ENCODE peak calls at places on chromosomes 13 and 19, in four cellular contexts. G is activated CD8-positive, alpha-beta T cell treated with anti-CD3 and anti-CD28 coated beads for 36 hours; Y is pancreas; X is adrenal gland. W is an unnamed sample.

GRCh38 chr13:111904166-111904565 is 162.8 kb upstream of the SOX1 start:
- DNase-seq in G (no peak), Y (no peak), X (no peak), W (no peak)

GRCh38 chr19:42601811-42602443 is 7.2 kb upstream of the CEACAM8 start:
- DNase-seq in G (peak; percentile 47), Y (no peak), X (peak; percentile 25), W (no peak)

GRCh38 chr13:74641586-74641985 is 507.4 kb upstream of the KLF12 start:
- DNase-seq in G (no peak), Y (no peak), X (no peak), W (no peak)

GRCh38 chr13:43304449-43304848 is 281.1 kb downstream of the DNAJC15 start:
- DNase-seq in G (no peak), Y (no peak), X (no peak), W (no peak)

GRCh38 chr19:35715355-35715809 is 2.4 kb upstream of the KMT2B start:
- DNase-seq in G (no peak), Y (no peak), X (no peak), W (no peak)

GRCh38 chr19:46574533-46574932 is 26.6 kb upstream of the CALM3 start:
- DNase-seq in G (peak; percentile 68), Y (no peak), X (no peak), W (no peak)

GRCh38 chr13:105087941-105088340 is 1447.5 kb downstream of the EFNB2 start:
- DNase-seq in G (no peak), Y (no peak), X (no peak), W (no peak)

GRCh38 chr19:46014534-46014933 is 8.3 kb downstream of the PGLYRP1 start:
- DNase-seq in G (no peak), Y (no peak), X (no peak), W (no peak)

GRCh38 chr19:6212403-6213265 is 67.1 kb downstream of the MLLT1 start:
- DNase-seq in G (no peak), Y (no peak), X (peak; percentile 15), W (no peak)

GRCh38 chr19:28700176-28700575 is 512.8 kb downstream of the UQCRFS1 start:
- DNase-seq in G (no peak), Y (no peak), X (no peak), W (no peak)

GRCh38 chr19:4187313-4188122 is 5.0 kb downstream of the ANKRD24 start:
- DNase-seq in G (no peak), Y (no peak), X (no peak), W (no peak)

GRCh38 chr13:44974056-44974798 is 15.0 kb downstream of the NUFIP1 start:
- DNase-seq in G (no peak), Y (no peak), X (peak; percentile 56), W (no peak)

GRCh38 chr19:41951686-41952172 is 7.4 kb downstream of the RABAC1 start:
- DNase-seq in G (peak; percentile 94), Y (peak; percentile 63), X (peak; percentile 70), W (peak; percentile 91)

GRCh38 chr19:7434391-7434790 is 54.4 kb downstream of the PEX11G start:
- DNase-seq in G (no peak), Y (no peak), X (no peak), W (no peak)

GRCh38 chr19:44927746-44928145 is 13.3 kb downstream of the APOC1 start:
- DNase-seq in G (no peak), Y (no peak), X (no peak), W (no peak)

GRCh38 chr19:3536429-3537100 is 2.4 kb upstream of the TEKTIP1 start:
- DNase-seq in G (no peak), Y (no peak), X (peak; percentile 92), W (no peak)

GRCh38 chr19:46631481-46631880 is 4.5 kb downstream of the GNG8 start:
- DNase-seq in G (no peak), Y (no peak), X (no peak), W (no peak)

GRCh38 chr19:48608798-48609263 is 2.3 kb downstream of the SPACA4 start:
- DNase-seq in G (peak; percentile 70), Y (no peak), X (peak; percentile 65), W (no peak)

DNA sequence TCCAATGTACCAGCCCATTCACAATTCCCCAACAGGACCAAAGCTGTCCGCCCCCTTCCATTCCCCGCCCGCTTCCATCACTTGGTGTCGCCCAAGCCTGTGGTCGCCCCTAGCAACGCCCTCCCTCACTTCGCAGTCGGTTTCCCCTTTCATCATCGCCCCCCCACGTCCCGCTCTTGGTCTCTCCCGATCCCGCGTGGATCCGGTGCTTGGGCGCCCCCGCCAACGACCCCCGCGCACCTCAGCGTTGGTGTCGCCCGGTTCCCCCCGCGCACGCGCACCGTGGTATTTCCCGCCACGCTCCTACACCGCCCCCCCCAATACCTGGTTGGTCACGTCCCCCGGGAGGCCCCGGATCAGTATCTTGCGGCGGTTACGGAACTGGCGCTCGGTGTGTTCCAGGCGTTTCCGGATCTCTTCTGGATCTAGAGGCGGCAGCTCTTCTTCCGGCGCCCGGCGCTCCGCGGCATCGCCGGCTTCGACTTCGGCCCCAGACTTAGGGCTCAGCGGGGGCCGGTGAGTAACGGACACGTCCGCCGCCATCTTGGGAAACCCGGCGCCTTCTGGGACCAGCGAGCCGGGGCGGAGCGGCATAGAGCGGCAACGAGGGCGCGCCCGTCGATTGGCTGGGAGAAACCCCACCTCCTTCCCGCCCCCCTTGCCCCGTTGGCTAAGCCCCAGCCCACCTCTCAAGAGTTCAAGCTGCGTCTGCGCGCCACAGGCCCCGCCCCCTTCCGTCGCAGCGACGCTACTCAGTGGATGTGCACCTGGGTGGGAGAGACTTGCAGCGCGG is at the start of gene RAVER1:
- DNase-seq in G (peak; percentile 99), Y (peak; percentile 97), X (peak; percentile 98), W (peak; percentile 97)
- TF ChIP-seq CTCF in G (no peak), Y (no peak), X (peak; percentile 17), W (no peak)

DNA sequence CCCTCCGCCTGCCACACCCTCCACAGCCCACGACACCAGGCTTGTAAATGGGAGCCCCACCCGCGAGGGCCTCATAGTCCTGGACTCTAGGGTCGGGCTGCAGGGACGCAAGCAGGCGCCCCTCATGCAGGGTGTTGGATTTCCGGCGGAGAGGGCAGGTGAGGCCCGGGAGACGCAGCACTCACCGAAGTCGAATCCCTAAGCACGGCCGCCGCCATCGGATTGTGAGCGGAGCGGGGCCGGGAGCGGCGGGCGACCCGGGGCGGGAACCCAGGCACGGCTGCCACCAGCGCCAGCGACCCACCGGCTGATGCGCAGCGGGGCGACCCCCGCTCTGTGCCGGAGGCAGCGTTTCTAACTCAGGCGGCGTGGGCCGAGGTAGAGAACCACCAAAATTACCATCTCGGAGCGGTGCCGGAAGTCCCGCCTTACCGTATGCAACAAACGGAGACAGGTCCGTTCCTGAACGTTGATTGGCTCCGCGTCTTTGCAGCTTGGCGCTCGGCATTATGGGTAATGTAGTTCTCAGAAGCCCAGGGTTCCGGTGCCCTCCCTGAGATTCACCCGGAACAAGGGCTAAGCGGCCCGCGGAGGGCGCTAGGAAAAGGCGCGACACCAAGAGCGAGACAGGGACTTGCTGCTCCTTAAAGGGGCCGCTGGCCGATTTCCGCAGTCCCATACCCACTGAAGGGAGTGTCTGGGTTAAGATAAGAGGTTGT is at the start of gene ZNF416:
- DNase-seq in G (peak; percentile 98), Y (peak; percentile 95), X (peak; percentile 98), W (peak; percentile 90)
- TF ChIP-seq CTCF in G (no peak), Y (no peak), X (no peak), W (no peak)

GRCh38 chr19:55603581-55604292 is 1.7 kb upstream of the ZNF865 start:
- DNase-seq in G (no peak), Y (no peak), X (no peak), W (no peak)

GRCh38 chr19:55606817-55607216 is 1.4 kb downstream of the ZNF865 start:
- DNase-seq in G (no peak), Y (no peak), X (no peak), W (no peak)

GRCh38 chr19:55605207-55605636 is 225 bp upstream of the ZNF865 start:
- DNase-seq in G (peak; percentile 99), Y (peak; percentile 96), X (peak; percentile 98), W (peak; percentile 99)

GRCh38 chr19:55605637-55606470 is at the start of gene ZNF865:
- DNase-seq in G (peak; percentile 87), Y (peak; percentile 66), X (peak; percentile 83), W (peak; percentile 81)

DNA sequence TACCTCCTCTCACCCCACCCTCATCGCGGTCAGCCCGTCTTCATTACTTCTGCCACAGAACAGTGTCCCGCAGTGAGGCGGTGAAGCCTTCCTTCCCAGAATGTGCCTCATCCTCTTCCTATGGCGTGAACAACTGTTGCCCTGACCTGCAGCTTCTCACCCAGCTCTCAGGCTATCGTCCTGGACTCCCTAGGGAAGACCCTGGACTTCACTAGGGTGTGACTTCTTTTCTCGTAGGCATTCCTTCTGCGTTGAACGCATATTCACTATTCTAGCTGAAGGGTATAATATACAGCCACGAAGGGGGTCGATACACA is 982 bp downstream of the ZNF865 start:
- DNase-seq in G (no peak), Y (no peak), X (no peak), W (no peak)
- TF ChIP-seq CTCF in G (peak; percentile 13), Y (no peak), X (no peak), W (no peak)

GRCh38 chr19:23312515-23312914 is 62.3 kb upstream of the ZNF724 start:
- DNase-seq in G (no peak), Y (no peak), X (no peak), W (no peak)
- TF ChIP-seq CTCF in G (no peak), Y (no peak), X (no peak), W (no peak)

GRCh38 chr13:60091573-60091972 is 72.2 kb downstream of the DIAPH3 start:
- DNase-seq in G (no peak), Y (no peak), X (no peak), W (no peak)
- TF ChIP-seq CTCF in G (no peak), Y (no peak), X (no peak), W (no peak)

GRCh38 chr19:49913720-49914119 is 15.3 kb upstream of the ATF5 start:
- DNase-seq in G (no peak), Y (no peak), X (no peak), W (no peak)

GRCh38 chr19:49915271-49915670 is 13.7 kb upstream of the ATF5 start:
- DNase-seq in G (no peak), Y (no peak), X (no peak), W (no peak)

GRCh38 chr19:49918089-49918488 is 10.9 kb upstream of the ATF5 start:
- DNase-seq in G (no peak), Y (no peak), X (no peak), W (no peak)

GRCh38 chr19:49920624-49921363 is 8.2 kb upstream of the ATF5 start:
- DNase-seq in G (no peak), Y (no peak), X (no peak), W (no peak)

DNA sequence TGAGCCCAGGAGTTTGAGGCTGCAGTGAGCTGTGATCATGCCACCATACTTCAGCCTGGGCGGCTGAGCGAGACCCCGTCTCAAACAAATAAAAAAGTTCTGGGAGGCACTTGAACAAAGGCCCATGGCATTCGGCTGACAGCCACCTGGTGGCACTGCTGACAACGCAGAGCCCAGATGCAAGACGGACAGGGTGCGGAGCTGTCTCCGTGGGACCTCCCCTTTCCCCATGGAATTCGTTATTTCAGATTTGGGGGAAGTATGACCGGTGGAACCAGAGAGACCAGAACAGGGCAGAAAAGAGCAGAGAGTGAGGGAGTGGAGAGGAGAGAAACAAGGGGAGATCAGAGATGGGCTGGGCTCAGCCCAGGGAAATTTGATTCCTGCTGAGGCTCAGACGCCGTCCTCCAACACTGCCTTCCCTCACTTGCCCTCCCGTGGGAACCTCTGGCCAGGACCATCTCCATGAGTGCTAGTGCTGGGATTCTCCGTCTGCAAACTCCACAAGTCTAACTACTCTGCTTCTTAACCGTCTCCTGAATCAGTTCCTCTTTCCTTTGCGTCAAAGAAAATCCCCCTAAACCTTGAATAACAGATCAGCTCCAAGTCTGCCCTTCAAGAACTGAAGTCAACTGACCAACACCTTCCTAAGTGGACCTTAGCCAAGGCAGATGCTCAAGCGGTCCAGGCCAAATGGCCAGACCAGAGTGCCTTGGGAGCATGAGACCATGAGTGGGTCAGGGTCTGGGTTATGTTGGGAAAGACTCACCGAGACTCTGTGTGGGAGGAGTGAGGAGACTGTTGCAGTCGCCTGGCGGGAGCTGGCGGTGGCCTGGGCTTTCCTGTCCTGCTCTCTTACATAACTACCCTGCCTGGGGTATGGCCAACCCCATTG is 11.9 kb upstream of the ATF5 start:
- DNase-seq in G (no peak), Y (no peak), X (no peak), W (no peak)
- TF ChIP-seq CTCF in G (no peak), Y (no peak), X (no peak), W (no peak)